ENCODE peak calls at places on chromosomes 6 and 20, in seven cellular contexts. I is spleen, Z is heart right ventricle, S is bronchial epithelial cell, M is foreskin fibroblast, T is MM.1S, J is Peyer's patch. R is an unnamed sample.

GRCh38 chr6:82954351-82954750 is 111.3 kb downstream of the UBE3D start:
- DNase-seq in I (no peak), Z (no peak), S (no peak), M (peak), T (no peak), J (no peak), R (no peak)

GRCh38 chr6:163790296-163790840 is 375.9 kb downstream of the QKI start:
- DNase-seq in I (no peak), Z (no peak), S (no peak), M (no peak), T (no peak), J (no peak), R (no peak)

GRCh38 chr6:15962449-15962764 is 166.5 kb upstream of the MYLIP start:
- DNase-seq in I (no peak), Z (no peak), S (peak), M (peak), T (no peak), J (no peak), R (peak)

GRCh38 chr6:152423216-152424103 is 213.7 kb downstream of the SYNE1 start:
- DNase-seq in I (no peak), Z (no peak), S (no peak), M (no peak), T (no peak), J (no peak), R (no peak)

GRCh38 chr6:149225370-149225769 is 92.1 kb upstream of the TAB2 start:
- DNase-seq in I (no peak), Z (no peak), S (no peak), M (no peak), T (no peak), J (no peak), R (no peak)

GRCh38 chr20:10669843-10670446 is 3.9 kb downstream of the JAG1 start:
- DNase-seq in I (no peak), Z (no peak), S (no peak), M (no peak), T (peak), J (no peak), R (no peak)

GRCh38 chr20:63958471-63958870 is 2.3 kb upstream of the UCKL1 start:
- DNase-seq in I (no peak), Z (no peak), S (no peak), M (no peak), T (no peak), J (no peak), R (no peak)

GRCh38 chr6:15947923-15948322 is 181.0 kb upstream of the MYLIP start:
- DNase-seq in I (no peak), Z (no peak), S (no peak), M (no peak), T (no peak), J (no peak), R (no peak)

GRCh38 chr6:165891320-165891719 is 228.3 kb upstream of the PDE10A start:
- DNase-seq in I (no peak), Z (no peak), S (no peak), M (no peak), T (no peak), J (no peak), R (no peak)

GRCh38 chr20:62890444-62890843 is 28.8 kb upstream of the TCFL5 start:
- DNase-seq in I (no peak), Z (no peak), S (no peak), M (no peak), T (no peak), J (no peak), R (no peak)

GRCh38 chr6:39225946-39226437 is 3.3 kb downstream of the KCNK5 start:
- DNase-seq in I (peak), Z (no peak), S (peak), M (no peak), T (no peak), J (peak), R (no peak)

GRCh38 chr6:154637392-154637791 is 95.8 kb upstream of the SCAF8 start:
- DNase-seq in I (no peak), Z (no peak), S (no peak), M (no peak), T (no peak), J (no peak), R (no peak)

GRCh38 chr20:36116813-36117441 is 37.6 kb upstream of the EPB41L1 start:
- DNase-seq in I (no peak), Z (no peak), S (peak), M (peak), T (no peak), J (no peak), R (no peak)

GRCh38 chr6:132391391-132392291 is 9.6 kb downstream of the MOXD1 start:
- DNase-seq in I (no peak), Z (peak), S (peak), M (peak), T (no peak), J (no peak), R (peak)

GRCh38 chr6:167893416-167893815 is 66.7 kb downstream of the AFDN start:
- DNase-seq in I (no peak), Z (no peak), S (peak), M (peak), T (no peak), J (no peak), R (no peak)

GRCh38 chr6:74651948-74652347 is 553.9 kb downstream of the COL12A1 start:
- DNase-seq in I (no peak), Z (no peak), S (no peak), M (peak), T (no peak), J (no peak), R (no peak)

GRCh38 chr6:125867483-125867935 is 76.7 kb downstream of the NCOA7 start:
- DNase-seq in I (no peak), Z (no peak), S (peak), M (peak), T (no peak), J (no peak), R (peak)

GRCh38 chr20:63402178-63402859 is 41.2 kb upstream of the CHRNA4 start:
- DNase-seq in I (no peak), Z (no peak), S (no peak), M (peak), T (no peak), J (no peak), R (no peak)

GRCh38 chr20:16027710-16028109 is 545.5 kb downstream of the KIF16B start:
- DNase-seq in I (no peak), Z (no peak), S (no peak), M (no peak), T (no peak), J (no peak), R (no peak)

GRCh38 chr6:22783921-22784320 is 214.6 kb downstream of the HDGFL1 start:
- DNase-seq in I (no peak), Z (no peak), S (no peak), M (peak), T (no peak), J (no peak), R (no peak)

GRCh38 chr20:50284811-50285375 is 94.3 kb downstream of the CEBPB start:
- DNase-seq in I (no peak), Z (no peak), S (no peak), M (peak), T (no peak), J (no peak), R (no peak)

GRCh38 chr20:62557425-62557824 is 81.6 kb upstream of the GATA5 start:
- DNase-seq in I (no peak), Z (no peak), S (no peak), M (no peak), T (no peak), J (no peak), R (no peak)

GRCh38 chr6:42564496-42564890 is 664 bp downstream of the UBR2 start:
- DNase-seq in I (no peak), Z (no peak), S (peak), M (no peak), T (peak), J (no peak), R (no peak)

GRCh38 chr6:107361568-107362270 is 97.6 kb downstream of the PDSS2 start:
- DNase-seq in I (no peak), Z (no peak), S (no peak), M (peak), T (no peak), J (no peak), R (no peak)

GRCh38 chr6:74936886-74937285 is 269.0 kb downstream of the COL12A1 start:
- DNase-seq in I (no peak), Z (no peak), S (peak), M (peak), T (no peak), J (no peak), R (no peak)

GRCh38 chr6:38783436-38784228 is 68.5 kb downstream of the DNAH8 start:
- DNase-seq in I (no peak), Z (no peak), S (no peak), M (no peak), T (no peak), J (no peak), R (no peak)

GRCh38 chr20:63756648-63756991 is 17.0 kb downstream of the SLC2A4RG start:
- DNase-seq in I (no peak), Z (no peak), S (no peak), M (no peak), T (no peak), J (no peak), R (no peak)

GRCh38 chr6:20921533-20921932 is 387.3 kb downstream of the CDKAL1 start:
- DNase-seq in I (no peak), Z (no peak), S (no peak), M (peak), T (no peak), J (no peak), R (no peak)

GRCh38 chr20:18263723-18264122 is 24.6 kb upstream of the ZNF133 start:
- DNase-seq in I (no peak), Z (no peak), S (peak), M (no peak), T (no peak), J (no peak), R (no peak)

GRCh38 chr6:86936834-86937218 is 502 bp upstream of the HTR1E start:
- DNase-seq in I (no peak), Z (peak), S (no peak), M (no peak), T (no peak), J (no peak), R (no peak)

GRCh38 chr6:163099621-163100171 is 314.8 kb upstream of the QKI start:
- DNase-seq in I (no peak), Z (no peak), S (no peak), M (no peak), T (no peak), J (no peak), R (no peak)

GRCh38 chr6:158398252-158399024 is 86.2 kb downstream of the TULP4 start:
- DNase-seq in I (no peak), Z (no peak), S (no peak), M (no peak), T (no peak), J (no peak), R (no peak)

DNA sequence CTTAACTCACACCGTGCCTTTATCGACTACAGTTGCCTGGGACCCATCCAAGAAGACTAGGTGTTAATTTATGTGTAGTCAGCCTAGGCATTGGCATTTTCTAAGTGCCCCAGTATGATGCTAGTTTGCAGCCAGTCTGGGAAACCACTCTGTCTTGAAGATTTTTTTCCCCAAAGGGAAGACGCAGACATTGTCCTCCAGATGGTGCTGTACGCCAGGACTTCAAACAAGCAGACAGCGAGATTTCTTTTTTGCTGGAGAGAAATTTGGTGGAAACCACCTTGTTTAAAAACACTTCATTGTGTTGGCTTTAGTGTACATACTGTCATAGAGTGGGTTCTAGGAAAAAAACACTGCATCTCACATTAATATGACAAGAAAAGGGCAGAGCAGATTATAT is 30.0 kb downstream of the ALDH5A1 start:
- DNase-seq in I (no peak), Z (no peak), S (peak), M (peak), T (peak), J (no peak), R (no peak)
- TF ChIP-seq CTCF in I (no peak), Z (no peak), S (peak), M (peak), T (peak), J (peak), R (peak)

GRCh38 chr20:561437-562231 is 18.0 kb upstream of the CSNK2A1 start:
- DNase-seq in I (no peak), Z (peak), S (peak), M (peak), T (peak), J (peak), R (peak)

GRCh38 chr20:560680-561079 is 17.1 kb upstream of the CSNK2A1 start:
- DNase-seq in I (no peak), Z (no peak), S (no peak), M (no peak), T (no peak), J (no peak), R (no peak)

GRCh38 chr20:562232-562897 is 18.8 kb upstream of the CSNK2A1 start:
- DNase-seq in I (no peak), Z (no peak), S (no peak), M (no peak), T (no peak), J (no peak), R (no peak)

GRCh38 chr20:568097-568864 is 24.7 kb upstream of the CSNK2A1 start:
- DNase-seq in I (no peak), Z (peak), S (no peak), M (no peak), T (no peak), J (no peak), R (no peak)

DNA sequence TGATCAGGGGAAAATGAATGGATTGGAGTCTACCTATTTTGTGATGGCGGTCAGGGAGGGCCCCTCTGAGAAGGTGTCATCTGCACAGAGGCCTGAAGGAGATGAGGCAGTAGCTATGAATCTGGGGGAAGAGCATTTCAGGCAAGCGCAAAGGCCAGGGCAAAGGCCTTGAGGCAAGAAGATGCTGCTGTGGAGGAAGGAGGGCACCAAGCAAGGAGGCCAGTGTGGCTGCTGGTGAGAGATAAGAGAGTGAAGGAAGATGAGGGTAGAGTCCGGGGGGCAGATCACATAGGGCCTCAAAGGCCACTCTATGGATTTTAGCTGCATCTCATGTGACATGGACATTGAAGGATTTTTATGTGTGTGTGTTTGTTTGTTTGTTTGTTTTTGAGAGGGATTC is 20.6 kb upstream of the CSNK2A1 start:
- DNase-seq in I (no peak), Z (no peak), S (no peak), M (no peak), T (no peak), J (no peak), R (no peak)
- TF ChIP-seq CTCF in I (no peak), Z (no peak), S (no peak), M (no peak), T (no peak), J (no peak), R (no peak)

GRCh38 chr20:3358676-3359340 is 48.7 kb downstream of the DNAAF9 start:
- DNase-seq in I (no peak), Z (no peak), S (no peak), M (no peak), T (no peak), J (no peak), R (no peak)
- TF ChIP-seq CTCF in I (no peak), Z (no peak), S (no peak), M (no peak), T (no peak), J (peak), R (no peak)

GRCh38 chr6:110256366-110256765 is 76.1 kb downstream of the CDC40 start:
- DNase-seq in I (no peak), Z (no peak), S (no peak), M (no peak), T (no peak), J (no peak), R (no peak)

GRCh38 chr6:110250058-110250457 is 69.8 kb downstream of the CDC40 start:
- DNase-seq in I (no peak), Z (no peak), S (no peak), M (no peak), T (no peak), J (no peak), R (no peak)

GRCh38 chr6:110255356-110255755 is 75.1 kb downstream of the CDC40 start:
- DNase-seq in I (no peak), Z (peak), S (peak), M (peak), T (no peak), J (no peak), R (peak)

GRCh38 chr6:110246900-110247546 is 66.8 kb downstream of the CDC40 start:
- DNase-seq in I (no peak), Z (no peak), S (no peak), M (no peak), T (no peak), J (no peak), R (no peak)

DNA sequence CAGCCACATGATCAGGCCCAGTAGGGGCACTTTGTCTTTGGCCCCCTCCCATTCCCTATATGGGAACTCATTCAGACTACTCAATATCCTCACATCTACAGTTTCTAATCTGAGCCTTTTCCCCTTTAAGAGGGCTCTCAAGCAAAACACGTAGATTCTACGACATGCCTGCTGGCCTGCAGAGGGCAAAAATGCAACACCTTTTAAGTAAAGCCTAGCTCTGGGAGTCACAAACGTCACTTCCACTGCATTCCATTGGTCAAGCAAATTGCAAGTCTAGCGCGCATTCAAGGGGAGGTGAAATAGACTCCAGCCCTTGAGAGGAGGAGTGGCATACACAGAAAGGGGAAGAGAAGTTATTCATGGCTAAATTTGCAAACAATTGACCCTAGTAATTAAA is 70.6 kb downstream of the CDC40 start:
- DNase-seq in I (no peak), Z (no peak), S (no peak), M (no peak), T (no peak), J (no peak), R (no peak)
- TF ChIP-seq CTCF in I (no peak), Z (no peak), S (no peak), M (no peak), T (no peak), J (no peak), R (no peak)

GRCh38 chr20:34709836-34710567 is 5.9 kb downstream of the TP53INP2 start:
- DNase-seq in I (peak), Z (peak), S (peak), M (peak), T (peak), J (peak), R (no peak)
- TF ChIP-seq CTCF in I (no peak), Z (peak), S (peak), M (peak), T (peak), J (peak), R (peak)

GRCh38 chr20:57390604-57391438 is at the start of gene RBM38:
- DNase-seq in I (peak), Z (peak), S (no peak), M (peak), T (peak), J (peak), R (no peak)

GRCh38 chr20:57387463-57387862 is 3.7 kb upstream of the RBM38 start:
- DNase-seq in I (peak), Z (no peak), S (no peak), M (no peak), T (peak), J (no peak), R (no peak)

GRCh38 chr20:57389695-57390603 is 1.2 kb upstream of the RBM38 start:
- DNase-seq in I (peak), Z (no peak), S (no peak), M (no peak), T (no peak), J (peak), R (no peak)

GRCh38 chr20:57387945-57388351 is 3.2 kb upstream of the RBM38 start:
- DNase-seq in I (peak), Z (no peak), S (no peak), M (no peak), T (peak), J (no peak), R (no peak)

GRCh38 chr20:57388953-57389694 is 2.1 kb upstream of the RBM38 start:
- DNase-seq in I (peak), Z (peak), S (peak), M (peak), T (peak), J (peak), R (no peak)
- TF ChIP-seq CTCF in I (peak), Z (no peak), S (peak), M (peak), T (peak), J (peak), R (peak)

GRCh38 chr6:92777146-92777740 is 642.1 kb downstream of the EPHA7 start:
- DNase-seq in I (no peak), Z (no peak), S (peak), M (peak), T (peak), J (no peak), R (no peak)
- TF ChIP-seq CTCF in I (peak), Z (peak), S (peak), M (no peak), T (peak), J (peak), R (peak)